ENCODE peak calls at places on chromosomes 13 and 19, in eight cellular contexts. One of them, this sample, is unnamed.
A peak's percentile ranks its signal among the peaks of the same experiment; 100 is the strongest.

GRCh38 chr13:65606622-65607021 is 1623.5 kb downstream of the PCDH9 start:
- DNase-seq in HFFc6: peak; percentile 31
- DNase-seq in testis: no peak
- DNase-seq in adrenal gland: no peak
- DNase-seq in cardiac fibroblast: peak; percentile 43
- DNase-seq in AG04449: peak; percentile 37
- DNase-seq in lung: no peak
- DNase-seq in Calu3: no peak
- DNase-seq in this sample: no peak

GRCh38 chr13:62997038-62997619 is 1581.5 kb upstream of the PCDH20 start:
- DNase-seq in testis: no peak
- DNase-seq in cardiac fibroblast: no peak
- DNase-seq in HFFc6: no peak
- DNase-seq in Calu3: no peak
- DNase-seq in AG04449: no peak
- DNase-seq in adrenal gland: no peak
- DNase-seq in lung: no peak
- DNase-seq in this sample: no peak

GRCh38 chr13:44373601-44374347 is at the start of gene SERP2:
- DNase-seq in testis: peak; percentile 48
- DNase-seq in HFFc6: no peak
- DNase-seq in lung: no peak
- DNase-seq in adrenal gland: no peak
- DNase-seq in AG04449: no peak
- DNase-seq in Calu3: no peak
- DNase-seq in cardiac fibroblast: peak; percentile 9
- DNase-seq in this sample: peak; percentile 45

GRCh38 chr13:96652506-96652905 is 341.8 kb downstream of the OXGR1 start:
- DNase-seq in AG04449: no peak
- DNase-seq in cardiac fibroblast: peak; percentile 82
- DNase-seq in Calu3: no peak
- DNase-seq in adrenal gland: no peak
- DNase-seq in lung: no peak
- DNase-seq in testis: no peak
- DNase-seq in HFFc6: no peak
- DNase-seq in this sample: no peak

GRCh38 chr19:5349041-5349440 is 8.4 kb upstream of the PTPRS start:
- DNase-seq in HFFc6: no peak
- DNase-seq in adrenal gland: no peak
- DNase-seq in Calu3: peak; percentile 12
- DNase-seq in cardiac fibroblast: no peak
- DNase-seq in testis: no peak
- DNase-seq in AG04449: no peak
- DNase-seq in lung: no peak
- DNase-seq in this sample: no peak

GRCh38 chr19:49820125-49820524 is 2.0 kb downstream of the MED25 start:
- DNase-seq in adrenal gland: peak; percentile 90
- DNase-seq in lung: no peak
- DNase-seq in HFFc6: no peak
- DNase-seq in Calu3: no peak
- DNase-seq in cardiac fibroblast: no peak
- DNase-seq in testis: peak; percentile 86
- DNase-seq in AG04449: no peak
- DNase-seq in this sample: no peak

GRCh38 chr13:99214232-99214631 is 13.6 kb downstream of the UBAC2 start:
- DNase-seq in testis: no peak
- DNase-seq in cardiac fibroblast: no peak
- DNase-seq in HFFc6: no peak
- DNase-seq in Calu3: no peak
- DNase-seq in AG04449: no peak
- DNase-seq in lung: no peak
- DNase-seq in adrenal gland: no peak
- DNase-seq in this sample: no peak

GRCh38 chr13:45851171-45851889 is at the start of gene SIAH3:
- DNase-seq in testis: peak; percentile 64
- DNase-seq in AG04449: no peak
- DNase-seq in HFFc6: no peak
- DNase-seq in lung: no peak
- DNase-seq in cardiac fibroblast: peak; percentile 20
- DNase-seq in adrenal gland: peak; percentile 54
- DNase-seq in Calu3: no peak
- DNase-seq in this sample: no peak

GRCh38 chr13:33940898-33941297 is 122.9 kb downstream of the RFC3 start:
- DNase-seq in adrenal gland: no peak
- DNase-seq in HFFc6: no peak
- DNase-seq in cardiac fibroblast: peak; percentile 49
- DNase-seq in testis: no peak
- DNase-seq in AG04449: no peak
- DNase-seq in Calu3: no peak
- DNase-seq in lung: no peak
- DNase-seq in this sample: no peak

GRCh38 chr13:98203641-98204326 is 26.7 kb upstream of the RNF113B start:
- DNase-seq in HFFc6: peak; percentile 29
- DNase-seq in adrenal gland: no peak
- DNase-seq in Calu3: no peak
- DNase-seq in AG04449: no peak
- DNase-seq in cardiac fibroblast: no peak
- DNase-seq in testis: no peak
- DNase-seq in lung: no peak
- DNase-seq in this sample: no peak

GRCh38 chr13:33026489-33027152 is 10.4 kb downstream of the KL start:
- DNase-seq in adrenal gland: no peak
- DNase-seq in HFFc6: no peak
- DNase-seq in cardiac fibroblast: no peak
- DNase-seq in lung: no peak
- DNase-seq in testis: no peak
- DNase-seq in Calu3: no peak
- DNase-seq in AG04449: no peak
- DNase-seq in this sample: no peak

GRCh38 chr13:44575741-44576395 is at the start of gene TSC22D1:
- DNase-seq in AG04449: no peak
- DNase-seq in Calu3: peak; percentile 25
- DNase-seq in cardiac fibroblast: peak; percentile 62
- DNase-seq in adrenal gland: peak; percentile 47
- DNase-seq in lung: peak; percentile 51
- DNase-seq in testis: peak; percentile 65
- DNase-seq in HFFc6: peak; percentile 26
- DNase-seq in this sample: peak; percentile 37

GRCh38 chr13:73387318-73387717 is 328.5 kb downstream of the KLF5 start:
- DNase-seq in AG04449: no peak
- DNase-seq in lung: no peak
- DNase-seq in HFFc6: no peak
- DNase-seq in adrenal gland: no peak
- DNase-seq in Calu3: no peak
- DNase-seq in testis: no peak
- DNase-seq in cardiac fibroblast: no peak
- DNase-seq in this sample: no peak

GRCh38 chr13:75702476-75702875 is 66.3 kb downstream of the LMO7 start:
- DNase-seq in lung: no peak
- DNase-seq in adrenal gland: no peak
- DNase-seq in cardiac fibroblast: no peak
- DNase-seq in AG04449: no peak
- DNase-seq in Calu3: no peak
- DNase-seq in testis: no peak
- DNase-seq in HFFc6: no peak
- DNase-seq in this sample: no peak

GRCh38 chr13:63044617-63045016 is 1629.0 kb upstream of the PCDH20 start:
- DNase-seq in Calu3: no peak
- DNase-seq in cardiac fibroblast: no peak
- DNase-seq in lung: no peak
- DNase-seq in AG04449: no peak
- DNase-seq in HFFc6: no peak
- DNase-seq in adrenal gland: no peak
- DNase-seq in testis: no peak
- DNase-seq in this sample: no peak

GRCh38 chr13:30331331-30331771 is 24.0 kb upstream of the KATNAL1 start:
- DNase-seq in Calu3: no peak
- DNase-seq in testis: peak; percentile 40
- DNase-seq in cardiac fibroblast: no peak
- DNase-seq in adrenal gland: peak; percentile 69
- DNase-seq in HFFc6: no peak
- DNase-seq in AG04449: no peak
- DNase-seq in lung: no peak
- DNase-seq in this sample: no peak

GRCh38 chr19:4487572-4487971 is 15.5 kb downstream of the HDGFL2 start:
- DNase-seq in adrenal gland: no peak
- DNase-seq in cardiac fibroblast: no peak
- DNase-seq in Calu3: no peak
- DNase-seq in lung: no peak
- DNase-seq in HFFc6: no peak
- DNase-seq in AG04449: no peak
- DNase-seq in testis: no peak
- DNase-seq in this sample: no peak

GRCh38 chr19:2209408-2209807 is 26.7 kb downstream of the PLEKHJ1 start:
- DNase-seq in AG04449: no peak
- DNase-seq in lung: no peak
- DNase-seq in testis: no peak
- DNase-seq in cardiac fibroblast: no peak
- DNase-seq in HFFc6: no peak
- DNase-seq in Calu3: no peak
- DNase-seq in adrenal gland: no peak
- DNase-seq in this sample: no peak

GRCh38 chr19:2210206-2210605 is 25.9 kb downstream of the PLEKHJ1 start:
- DNase-seq in cardiac fibroblast: no peak
- DNase-seq in AG04449: no peak
- DNase-seq in lung: no peak
- DNase-seq in HFFc6: no peak
- DNase-seq in testis: no peak
- DNase-seq in Calu3: no peak
- DNase-seq in adrenal gland: no peak
- DNase-seq in this sample: no peak

GRCh38 chr19:2207008-2207407 is 29.1 kb downstream of the PLEKHJ1 start:
- DNase-seq in testis: no peak
- DNase-seq in HFFc6: no peak
- DNase-seq in adrenal gland: no peak
- DNase-seq in AG04449: no peak
- DNase-seq in Calu3: no peak
- DNase-seq in lung: no peak
- DNase-seq in cardiac fibroblast: no peak
- DNase-seq in this sample: no peak

GRCh38 chr19:2208975-2209374 is 27.2 kb downstream of the PLEKHJ1 start:
- DNase-seq in HFFc6: no peak
- DNase-seq in cardiac fibroblast: no peak
- DNase-seq in adrenal gland: no peak
- DNase-seq in lung: no peak
- DNase-seq in testis: no peak
- DNase-seq in AG04449: no peak
- DNase-seq in Calu3: no peak
- DNase-seq in this sample: no peak

DNA sequence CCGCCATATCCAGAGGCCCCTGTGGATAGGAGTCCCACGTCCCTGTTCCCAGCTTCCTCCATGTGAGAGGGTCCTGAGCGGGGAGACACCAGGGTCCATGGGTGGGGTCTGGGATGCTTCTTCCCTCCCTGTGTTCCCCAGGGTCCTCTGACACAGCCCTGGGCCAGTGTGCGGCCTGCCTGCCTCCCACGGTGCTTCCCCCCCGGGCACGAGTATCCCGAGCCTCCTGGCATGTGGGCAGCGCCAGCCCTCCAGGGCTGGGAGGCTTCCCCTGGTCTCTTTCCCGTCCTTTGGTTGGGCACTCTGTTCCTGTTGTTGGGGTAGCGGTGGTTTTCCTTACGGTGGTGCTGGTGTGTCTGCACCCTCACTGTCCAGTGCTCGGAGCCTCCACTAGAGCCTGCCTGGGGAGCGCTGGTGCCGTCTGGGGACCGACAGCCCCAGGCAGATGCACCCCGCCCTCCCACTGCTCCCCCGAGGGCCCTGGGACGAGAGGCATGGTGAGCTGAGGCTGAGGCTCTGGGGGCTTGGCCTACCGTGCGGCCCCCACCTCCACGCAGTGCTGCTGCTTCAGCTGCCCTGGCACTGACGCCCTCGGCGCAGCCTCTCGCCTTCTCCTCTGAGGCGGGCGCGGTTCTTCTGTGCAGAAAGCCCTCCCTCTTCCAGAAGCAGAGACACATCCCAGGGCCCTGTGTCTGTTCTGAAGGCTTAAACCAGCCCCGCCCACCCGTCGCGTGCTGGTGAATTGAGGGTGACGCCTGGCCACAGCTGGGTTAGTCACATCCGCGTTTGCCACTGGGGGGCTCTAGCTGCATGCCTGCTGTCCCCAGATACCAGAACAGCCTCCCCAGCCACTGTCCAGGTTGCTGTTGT is 27.9 kb downstream of the PLEKHJ1 start:
- DNase-seq in AG04449: no peak
- DNase-seq in Calu3: no peak
- DNase-seq in lung: no peak
- DNase-seq in testis: peak; percentile 69
- DNase-seq in adrenal gland: peak; percentile 48
- DNase-seq in HFFc6: peak; percentile 80
- DNase-seq in cardiac fibroblast: peak; percentile 84
- DNase-seq in this sample: no peak
- TF ChIP-seq CTCF in AG04449: peak; percentile 36
- TF ChIP-seq CTCF in Calu3: no peak
- TF ChIP-seq CTCF in lung: no peak
- TF ChIP-seq CTCF in testis: no peak
- TF ChIP-seq CTCF in adrenal gland: no peak
- TF ChIP-seq CTCF in HFFc6: peak; percentile 67
- TF ChIP-seq CTCF in cardiac fibroblast: peak; percentile 22
- TF ChIP-seq CTCF in this sample: no peak

DNA sequence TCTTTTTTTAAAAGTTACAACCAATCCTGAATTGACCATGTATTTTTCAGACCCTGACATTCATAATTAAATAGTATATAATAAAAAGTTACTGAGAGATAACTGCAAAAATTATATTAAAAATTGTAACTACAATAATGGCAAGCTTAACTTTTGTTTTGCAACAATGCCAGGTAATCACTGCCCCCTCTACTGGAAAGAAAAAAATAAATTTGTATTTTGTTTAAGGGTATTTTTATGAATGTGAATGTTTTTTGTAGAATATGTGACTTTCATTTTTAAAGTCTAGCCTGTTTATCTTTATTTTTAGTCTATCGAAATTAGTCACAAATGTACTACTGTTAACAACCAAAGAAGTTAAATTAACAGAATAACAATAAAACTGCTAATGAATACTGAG is 21.7 kb downstream of the MRPS31 start:
- DNase-seq in adrenal gland: no peak
- DNase-seq in testis: no peak
- DNase-seq in lung: no peak
- DNase-seq in AG04449: no peak
- DNase-seq in cardiac fibroblast: peak; percentile 4
- DNase-seq in HFFc6: no peak
- DNase-seq in Calu3: no peak
- DNase-seq in this sample: no peak
- TF ChIP-seq CTCF in adrenal gland: peak; percentile 27
- TF ChIP-seq CTCF in testis: no peak
- TF ChIP-seq CTCF in lung: no peak
- TF ChIP-seq CTCF in AG04449: no peak
- TF ChIP-seq CTCF in cardiac fibroblast: no peak
- TF ChIP-seq CTCF in HFFc6: peak; percentile 67
- TF ChIP-seq CTCF in Calu3: peak; percentile 31
- TF ChIP-seq CTCF in this sample: peak; percentile 35

GRCh38 chr19:28980236-28980868 is 232.6 kb downstream of the UQCRFS1 start:
- DNase-seq in lung: no peak
- DNase-seq in testis: no peak
- DNase-seq in Calu3: peak; percentile 67
- DNase-seq in AG04449: no peak
- DNase-seq in adrenal gland: no peak
- DNase-seq in cardiac fibroblast: peak; percentile 75
- DNase-seq in HFFc6: peak; percentile 71
- DNase-seq in this sample: no peak
- TF ChIP-seq CTCF in lung: no peak
- TF ChIP-seq CTCF in testis: no peak
- TF ChIP-seq CTCF in Calu3: peak; percentile 45
- TF ChIP-seq CTCF in AG04449: peak; percentile 73
- TF ChIP-seq CTCF in adrenal gland: no peak
- TF ChIP-seq CTCF in cardiac fibroblast: peak; percentile 78
- TF ChIP-seq CTCF in HFFc6: peak; percentile 79
- TF ChIP-seq CTCF in this sample: peak; percentile 13

GRCh38 chr13:49206641-49207040 is 13.5 kb upstream of the MLNR start:
- DNase-seq in cardiac fibroblast: no peak
- DNase-seq in Calu3: no peak
- DNase-seq in AG04449: no peak
- DNase-seq in testis: no peak
- DNase-seq in adrenal gland: no peak
- DNase-seq in HFFc6: no peak
- DNase-seq in lung: no peak
- DNase-seq in this sample: no peak
- TF ChIP-seq CTCF in cardiac fibroblast: no peak
- TF ChIP-seq CTCF in Calu3: no peak
- TF ChIP-seq CTCF in AG04449: no peak
- TF ChIP-seq CTCF in testis: no peak
- TF ChIP-seq CTCF in adrenal gland: no peak
- TF ChIP-seq CTCF in HFFc6: no peak
- TF ChIP-seq CTCF in lung: no peak
- TF ChIP-seq CTCF in this sample: no peak

This sample was measured in neural crest cell.